ENCODE peak calls at places on chromosomes 5 and 9, in seven cellular contexts. P, L, W, K, H, R and X are unnamed samples.

GRCh38 chr5:134426362-134426761 is 14.7 kb upstream of the CDKN2AIPNL start:
- DNase-seq in L (no peak), R (no peak), W (no peak), P (no peak), H (no peak), K (no peak), X (no peak)

GRCh38 chr9:97307500-97308163 is at the start of gene CCDC180:
- DNase-seq in H (peak), P (peak), K (no peak), W (no peak), L (no peak), R (no peak), X (no peak)

GRCh38 chr9:419571-420156 is 205.0 kb downstream of the DOCK8 start:
- DNase-seq in L (no peak), H (no peak), W (no peak), R (no peak), K (no peak), P (no peak), X (no peak)

GRCh38 chr5:67395790-67396418 is 199.3 kb upstream of the CD180 start:
- DNase-seq in L (no peak), P (no peak), R (no peak), K (no peak), W (no peak), H (no peak), X (no peak)

GRCh38 chr5:154773314-154773713 is 18.1 kb downstream of the LARP1 start:
- DNase-seq in P (no peak), R (no peak), K (no peak), W (no peak), H (no peak), L (no peak), X (no peak)

GRCh38 chr5:4676934-4677333 is 463.2 kb upstream of the ADAMTS16 start:
- DNase-seq in L (no peak), H (no peak), K (no peak), P (no peak), R (no peak), W (no peak), X (no peak)

GRCh38 chr9:80449513-80449912 is 877.7 kb downstream of the TLE4 start:
- DNase-seq in L (no peak), W (no peak), K (no peak), R (no peak), P (no peak), H (no peak), X (no peak)

GRCh38 chr9:29044959-29045358 is 1471.7 kb upstream of the C9orf72 start:
- DNase-seq in L (no peak), K (no peak), P (no peak), W (no peak), H (no peak), R (no peak), X (no peak)

GRCh38 chr5:65102826-65103673 is 334.3 kb downstream of the CWC27 start:
- DNase-seq in H (peak), K (no peak), R (peak), P (peak), W (peak), L (peak), X (peak)

GRCh38 chr5:146521403-146522106 is 5.6 kb upstream of the GPR151 start:
- DNase-seq in P (no peak), K (no peak), R (no peak), L (peak), H (no peak), W (peak), X (no peak)

GRCh38 chr5:61535828-61536227 is 203.8 kb downstream of the ZSWIM6 start:
- DNase-seq in K (no peak), R (no peak), W (no peak), H (no peak), L (no peak), P (no peak), X (no peak)

GRCh38 chr9:6984941-6985578 is 227.3 kb downstream of the KDM4C start:
- DNase-seq in W (no peak), L (no peak), K (no peak), P (no peak), R (no peak), H (no peak), X (no peak)

GRCh38 chr9:33375238-33375840 is 27.0 kb downstream of the AQP7 start:
- DNase-seq in K (no peak), W (no peak), P (no peak), R (no peak), H (peak), L (no peak), X (no peak)

GRCh38 chr5:45696206-45696836 is at the start of gene HCN1:
- DNase-seq in P (peak), K (peak), L (peak), R (peak), H (peak), W (no peak), X (peak)

GRCh38 chr5:71714911-71715310 is 4.2 kb upstream of the CARTPT start:
- DNase-seq in W (no peak), H (no peak), R (no peak), K (no peak), P (no peak), L (no peak), X (no peak)

GRCh38 chr9:72912476-72913381 is 40.1 kb downstream of the ALDH1A1 start:
- DNase-seq in H (no peak), R (no peak), P (no peak), K (no peak), W (no peak), L (no peak), X (no peak)

GRCh38 chr5:177553671-177554429 is 513 bp downstream of the FAM193B start:
- DNase-seq in L (no peak), K (peak), R (no peak), H (peak), W (peak), P (peak), X (peak)

GRCh38 chr5:74081126-74081525 is 455.1 kb downstream of the ARHGEF28 start:
- DNase-seq in W (no peak), P (no peak), K (no peak), H (no peak), L (no peak), R (no peak), X (no peak)

GRCh38 chr5:59039296-59040006 is 456.6 kb downstream of the RAB3C start:
- DNase-seq in K (no peak), L (peak), R (peak), P (peak), W (peak), H (peak), X (peak)

GRCh38 chr9:100591639-100592412 is 13.9 kb downstream of the CAVIN4 start:
- DNase-seq in R (no peak), K (no peak), L (no peak), H (no peak), P (no peak), W (no peak), X (no peak)